ENCODE peak calls at places on chromosomes 13 and 19, in four cellular contexts. One of them, this sample, is unnamed.

GRCh38 chr13:43127827-43128226 is 104.4 kb downstream of the DNAJC15 start:
- DNase-seq in GM23338: no peak
- DNase-seq in OCI-LY7: peak; percentile 7
- DNase-seq in GM23248: no peak
- DNase-seq in this sample: no peak

GRCh38 chr13:63435668-63436275 is 2020.1 kb upstream of the PCDH20 start:
- DNase-seq in OCI-LY7: no peak
- DNase-seq in GM23338: no peak
- DNase-seq in GM23248: peak; percentile 51
- DNase-seq in this sample: no peak

GRCh38 chr13:113584205-113584869 is at the start of gene TFDP1:
- DNase-seq in GM23248: peak; percentile 84
- DNase-seq in GM23338: peak; percentile 88
- DNase-seq in OCI-LY7: peak; percentile 82
- DNase-seq in this sample: peak; percentile 94

GRCh38 chr13:30418075-30418715 is 4.1 kb upstream of the UBE2L5 start:
- DNase-seq in GM23338: no peak
- DNase-seq in GM23248: no peak
- DNase-seq in OCI-LY7: no peak
- DNase-seq in this sample: no peak

GRCh38 chr13:73465629-73465974 is 406.8 kb downstream of the KLF5 start:
- DNase-seq in GM23338: no peak
- DNase-seq in OCI-LY7: no peak
- DNase-seq in GM23248: peak; percentile 42
- DNase-seq in this sample: no peak

GRCh38 chr19:54329476-54330165 is 9.3 kb downstream of the LILRA4 start:
- DNase-seq in GM23248: no peak
- DNase-seq in GM23338: no peak
- DNase-seq in OCI-LY7: no peak
- DNase-seq in this sample: no peak

GRCh38 chr13:31012285-31013024 is 80.0 kb downstream of the TEX26 start:
- DNase-seq in GM23338: peak; percentile 45
- DNase-seq in GM23248: peak; percentile 60
- DNase-seq in OCI-LY7: no peak
- DNase-seq in this sample: no peak

GRCh38 chr13:65166675-65167074 is 2063.5 kb downstream of the PCDH9 start:
- DNase-seq in GM23338: no peak
- DNase-seq in GM23248: no peak
- DNase-seq in OCI-LY7: no peak
- DNase-seq in this sample: no peak

GRCh38 chr19:49845433-49845832 is 5.5 kb upstream of the PTOV1 start:
- DNase-seq in OCI-LY7: no peak
- DNase-seq in GM23338: no peak
- DNase-seq in GM23248: no peak
- DNase-seq in this sample: no peak

GRCh38 chr13:33017410-33017929 is 1.2 kb downstream of the KL start:
- DNase-seq in OCI-LY7: peak; percentile 30
- DNase-seq in GM23338: peak; percentile 66
- DNase-seq in GM23248: peak; percentile 38
- DNase-seq in this sample: peak; percentile 33

GRCh38 chr19:49094505-49095482 is 9.5 kb downstream of the SNRNP70 start:
- DNase-seq in GM23338: no peak
- DNase-seq in GM23248: peak; percentile 25
- DNase-seq in OCI-LY7: no peak
- DNase-seq in this sample: no peak

GRCh38 chr19:38933544-38933943 is 2.8 kb downstream of the MRPS12 start:
- DNase-seq in OCI-LY7: no peak
- DNase-seq in GM23338: no peak
- DNase-seq in GM23248: no peak
- DNase-seq in this sample: no peak

GRCh38 chr19:33511346-33511745 is 10.2 kb downstream of the PEPD start:
- DNase-seq in OCI-LY7: no peak
- DNase-seq in GM23338: no peak
- DNase-seq in GM23248: no peak
- DNase-seq in this sample: no peak

GRCh38 chr13:73918691-73919090 is 215.5 kb downstream of the KLF12 start:
- DNase-seq in GM23338: no peak
- DNase-seq in OCI-LY7: no peak
- DNase-seq in GM23248: no peak
- DNase-seq in this sample: no peak

GRCh38 chr13:72952529-72953141 is 106.2 kb upstream of the KLF5 start:
- DNase-seq in OCI-LY7: no peak
- DNase-seq in GM23248: no peak
- DNase-seq in GM23338: peak; percentile 29
- DNase-seq in this sample: no peak

GRCh38 chr19:13729859-13730258 is 34.5 kb upstream of the MRI1 start:
- DNase-seq in GM23248: peak; percentile 18
- DNase-seq in GM23338: no peak
- DNase-seq in OCI-LY7: no peak
- DNase-seq in this sample: no peak

GRCh38 chr13:114002009-114002544 is 28.2 kb upstream of the C13orf46 start:
- DNase-seq in GM23248: no peak
- DNase-seq in GM23338: peak; percentile 34
- DNase-seq in OCI-LY7: no peak
- DNase-seq in this sample: no peak

GRCh38 chr13:45705145-45705695 is 3.1 kb downstream of the CBY2 start:
- DNase-seq in GM23248: no peak
- DNase-seq in GM23338: no peak
- DNase-seq in OCI-LY7: no peak
- DNase-seq in this sample: no peak

GRCh38 chr13:67148219-67148583 is 81.9 kb downstream of the PCDH9 start:
- DNase-seq in OCI-LY7: no peak
- DNase-seq in GM23248: peak; percentile 5
- DNase-seq in GM23338: no peak
- DNase-seq in this sample: no peak

GRCh38 chr19:7605490-7606222 is 10.0 kb downstream of the CAMSAP3 start:
- DNase-seq in OCI-LY7: peak; percentile 96
- DNase-seq in GM23248: peak; percentile 19
- DNase-seq in GM23338: peak; percentile 91
- DNase-seq in this sample: peak; percentile 59

GRCh38 chr19:46678110-46678732 is 17.2 kb upstream of the DACT3 start:
- DNase-seq in GM23338: peak; percentile 89
- DNase-seq in OCI-LY7: peak; percentile 78
- DNase-seq in GM23248: peak; percentile 33
- DNase-seq in this sample: no peak

GRCh38 chr13:107834268-107834667 is 381.1 kb downstream of the LIG4 start:
- DNase-seq in OCI-LY7: no peak
- DNase-seq in GM23338: no peak
- DNase-seq in GM23248: peak; percentile 72
- DNase-seq in this sample: no peak

GRCh38 chr13:94309576-94309975 is 169.9 kb downstream of the DCT start:
- DNase-seq in GM23248: no peak
- DNase-seq in GM23338: no peak
- DNase-seq in OCI-LY7: no peak
- DNase-seq in this sample: no peak

GRCh38 chr13:53126803-53127202 is 98.2 kb downstream of the OLFM4 start:
- DNase-seq in OCI-LY7: no peak
- DNase-seq in GM23248: peak; percentile 7
- DNase-seq in GM23338: no peak
- DNase-seq in this sample: no peak

GRCh38 chr19:8641908-8642547 is 11.6 kb downstream of the NFILZ start:
- DNase-seq in GM23338: peak; percentile 75
- DNase-seq in GM23248: peak; percentile 70
- DNase-seq in OCI-LY7: peak; percentile 25
- DNase-seq in this sample: peak; percentile 61

GRCh38 chr13:89457977-89458376 is 1786.8 kb downstream of the SLITRK5 start:
- DNase-seq in GM23248: peak; percentile 32
- DNase-seq in OCI-LY7: no peak
- DNase-seq in GM23338: no peak
- DNase-seq in this sample: no peak

GRCh38 chr13:47796816-47797215 is 204.3 kb downstream of the SUCLA2 start:
- DNase-seq in GM23248: peak; percentile 53
- DNase-seq in GM23338: peak; percentile 7
- DNase-seq in OCI-LY7: no peak
- DNase-seq in this sample: no peak

GRCh38 chr13:50426932-50427331 is 411.7 kb downstream of the KCNRG start:
- DNase-seq in GM23248: no peak
- DNase-seq in OCI-LY7: no peak
- DNase-seq in GM23338: no peak
- DNase-seq in this sample: no peak

GRCh38 chr13:35684432-35684831 is 207.9 kb upstream of the MAB21L1 start:
- DNase-seq in GM23338: no peak
- DNase-seq in OCI-LY7: no peak
- DNase-seq in GM23248: no peak
- DNase-seq in this sample: no peak

GRCh38 chr19:14632286-14632685 is 42.4 kb downstream of the ADGRE3 start:
- DNase-seq in OCI-LY7: peak; percentile 84
- DNase-seq in GM23338: peak; percentile 85
- DNase-seq in GM23248: peak; percentile 13
- DNase-seq in this sample: no peak

GRCh38 chr19:40580619-40581018 is 3.9 kb downstream of the SHKBP1 start:
- DNase-seq in GM23248: no peak
- DNase-seq in GM23338: no peak
- DNase-seq in OCI-LY7: no peak
- DNase-seq in this sample: no peak

GRCh38 chr13:44414771-44415170 is 41.1 kb downstream of the SERP2 start:
- DNase-seq in GM23248: no peak
- DNase-seq in GM23338: no peak
- DNase-seq in OCI-LY7: no peak
- DNase-seq in this sample: no peak

GRCh38 chr13:43787998-43788397 is 1.2 kb upstream of the ENOX1 start:
- DNase-seq in OCI-LY7: peak; percentile 11
- DNase-seq in GM23338: peak; percentile 63
- DNase-seq in GM23248: peak; percentile 72
- DNase-seq in this sample: peak; percentile 28

GRCh38 chr13:40194204-40194806 is 472.1 kb downstream of the FOXO1 start:
- DNase-seq in OCI-LY7: no peak
- DNase-seq in GM23338: no peak
- DNase-seq in GM23248: peak; percentile 60
- DNase-seq in this sample: no peak

GRCh38 chr19:41910992-41911888 is 17.0 kb downstream of the ERFL start:
- DNase-seq in GM23338: no peak
- DNase-seq in OCI-LY7: no peak
- DNase-seq in GM23248: no peak
- DNase-seq in this sample: no peak

GRCh38 chr13:98839826-98840769 is 87.6 kb upstream of the SLC15A1 start:
- DNase-seq in GM23248: peak; percentile 81
- DNase-seq in GM23338: peak; percentile 90
- DNase-seq in OCI-LY7: peak; percentile 52
- DNase-seq in this sample: peak; percentile 55

DNA sequence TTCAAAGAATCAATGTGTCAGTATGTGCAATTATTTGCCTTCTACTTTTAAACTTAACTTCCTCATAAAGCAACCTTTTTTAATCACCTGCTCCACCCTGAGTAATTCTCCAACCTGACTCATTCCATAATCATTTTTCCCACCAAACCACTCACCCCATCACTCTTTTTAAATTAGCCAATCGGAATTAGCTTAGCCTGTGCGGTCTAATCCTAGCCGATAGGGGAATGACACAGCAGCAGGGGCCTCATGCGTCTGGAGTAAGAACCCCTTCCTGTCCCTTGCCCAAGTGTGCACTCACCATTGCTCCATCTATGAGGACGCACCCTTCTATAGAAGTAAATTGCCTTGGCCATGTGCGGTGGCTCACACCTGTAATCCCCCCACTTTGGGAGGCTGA is 27.4 kb upstream of the ZNF83 start:
- DNase-seq in GM23338: no peak
- DNase-seq in GM23248: peak; percentile 23
- DNase-seq in OCI-LY7: no peak
- DNase-seq in this sample: no peak
- TF ChIP-seq EZH2phosphoT487 in GM23338: no peak
- TF ChIP-seq EZH2phosphoT487 in GM23248: no peak
- TF ChIP-seq EZH2phosphoT487 in OCI-LY7: no peak
- TF ChIP-seq EZH2phosphoT487 in this sample: no peak

DNA sequence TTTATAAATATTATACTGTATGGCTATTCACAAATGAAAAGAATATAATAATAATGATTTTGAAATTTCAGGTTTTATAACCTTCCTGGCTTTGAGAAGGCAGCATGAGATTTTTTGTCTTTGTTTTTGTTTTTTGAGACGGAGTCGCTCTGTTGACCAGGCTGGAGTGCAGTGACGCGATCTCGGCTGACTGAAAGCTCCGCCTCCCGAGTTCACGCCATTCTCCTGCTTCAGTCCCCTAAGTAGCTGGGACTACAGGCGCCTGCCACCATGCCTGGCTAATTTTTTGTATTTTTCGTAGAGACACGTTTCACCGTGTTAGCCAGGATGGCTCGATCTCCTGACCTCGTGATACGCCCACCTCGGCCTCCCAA is 64.1 kb downstream of the ZNF429 start:
- DNase-seq in OCI-LY7: no peak
- DNase-seq in GM23248: peak; percentile 75
- DNase-seq in GM23338: no peak
- DNase-seq in this sample: no peak
- H3K4me3 ChIP-seq in OCI-LY7: no peak overlapping the region
- H3K4me3 ChIP-seq in GM23248: peak overlapping the region; percentile 96
- H3K4me3 ChIP-seq in GM23338: no peak overlapping the region
- H3K4me3 ChIP-seq in this sample: no peak overlapping the region

DNA sequence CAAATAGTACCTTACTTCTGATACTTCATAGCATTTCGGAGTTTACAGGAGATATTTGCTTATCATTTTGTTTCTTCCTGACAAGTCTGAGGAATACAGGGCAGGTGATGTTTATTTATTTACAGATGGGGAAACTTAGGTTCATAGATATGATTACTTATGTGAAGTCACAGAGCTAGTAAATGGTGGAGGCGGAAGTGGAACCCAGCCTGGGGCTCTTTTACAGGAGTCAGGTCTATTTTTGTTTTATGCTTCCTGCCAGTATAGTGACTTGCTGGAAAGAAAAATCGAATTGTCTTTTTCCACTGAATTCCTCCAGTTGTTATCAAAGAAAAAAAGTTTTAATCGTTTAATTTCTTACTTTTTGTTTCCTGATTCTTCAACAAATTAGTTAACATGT is 66.5 kb downstream of the DGKH start:
- DNase-seq in OCI-LY7: no peak
- DNase-seq in GM23248: no peak
- DNase-seq in GM23338: no peak
- DNase-seq in this sample: no peak
- TF ChIP-seq EZH2phosphoT487 in OCI-LY7: no peak
- TF ChIP-seq EZH2phosphoT487 in GM23248: no peak
- TF ChIP-seq EZH2phosphoT487 in GM23338: no peak
- TF ChIP-seq EZH2phosphoT487 in this sample: no peak

DNA sequence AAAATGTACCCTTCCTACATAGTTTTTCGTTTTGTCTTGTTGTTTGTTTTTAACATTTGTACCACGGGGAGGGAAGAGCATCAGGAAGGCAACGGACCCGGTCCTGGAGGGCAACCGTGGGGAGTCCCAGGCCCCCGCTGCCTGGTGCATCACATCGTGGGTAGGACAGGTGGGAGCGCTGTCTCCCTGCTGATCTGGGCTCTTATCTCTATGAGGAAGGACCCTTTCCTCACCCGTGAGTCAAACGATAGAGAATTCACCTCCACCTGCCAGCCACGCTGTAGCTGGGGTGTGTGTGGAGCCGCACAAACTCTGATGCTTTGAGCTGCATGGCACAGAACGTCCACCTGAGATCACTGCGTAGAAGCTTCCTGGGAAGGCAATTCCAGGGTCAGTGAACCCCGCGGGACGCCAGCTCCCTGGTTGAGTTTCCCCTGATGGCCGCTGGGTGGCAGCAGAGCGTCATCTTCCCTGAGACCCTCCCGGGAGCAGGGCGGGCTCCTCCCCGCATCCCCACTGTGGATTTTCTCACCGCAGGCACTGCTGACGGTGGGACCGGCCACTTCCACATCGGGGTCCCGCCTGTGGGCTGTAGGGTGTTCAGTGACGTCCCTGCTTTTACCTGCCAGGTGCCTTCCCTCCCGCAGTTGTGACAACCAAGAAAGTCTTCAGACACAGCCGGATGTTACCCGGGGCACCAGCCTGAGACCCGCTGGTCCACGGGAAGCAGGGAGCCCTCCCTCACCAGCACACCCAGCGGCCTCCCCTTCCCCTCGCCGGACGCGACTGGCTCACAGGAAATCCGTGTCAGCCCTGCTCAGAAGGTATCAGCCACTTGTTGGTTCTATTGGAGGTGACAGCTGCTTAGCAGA is 54.7 kb downstream of the ZNF787 start:
- DNase-seq in GM23338: peak; percentile 82
- DNase-seq in GM23248: peak; percentile 61
- DNase-seq in OCI-LY7: peak; percentile 67
- DNase-seq in this sample: peak; percentile 59
- H3K4me3 ChIP-seq in GM23338: peak overlapping the region; percentile 50
- H3K4me3 ChIP-seq in GM23248: peak overlapping the region; percentile 40
- H3K4me3 ChIP-seq in OCI-LY7: peak overlapping the region; percentile 51
- H3K4me3 ChIP-seq in this sample: peak overlapping the region; percentile 66